ENCODE peak calls at places on chromosomes 4 and X, in five cellular contexts. Z, X, E, H and Q are unnamed samples.

GRCh38 chr4:70705146-70705855 is 16.5 kb upstream of the RUFY3 start:
- DNase-seq in Z (peak), X (peak), E (no peak), H (peak), Q (peak)

GRCh38 chr4:86685401-86685800 is 91.3 kb downstream of the PTPN13 start:
- DNase-seq in Z (no peak), X (no peak), E (no peak), H (no peak), Q (no peak)

GRCh38 chrX:20218809-20219505 is 47.8 kb downstream of the RPS6KA3 start:
- DNase-seq in Z (no peak), X (no peak), E (no peak), H (no peak), Q (no peak)

GRCh38 chrX:130108647-130109428 is 1.5 kb downstream of the ELF4 start:
- DNase-seq in Z (no peak), X (no peak), E (no peak), H (no peak), Q (peak)

GRCh38 chrX:150227321-150227860 is 135.7 kb upstream of the MAMLD1 start:
- DNase-seq in Z (no peak), X (no peak), E (no peak), H (no peak), Q (no peak)

GRCh38 chr4:3419836-3420605 is 21.7 kb upstream of the HGFAC start:
- DNase-seq in Z (peak), X (no peak), E (no peak), H (no peak), Q (no peak)

GRCh38 chr4:17664755-17665154 is 50.3 kb downstream of the MED28 start:
- DNase-seq in Z (no peak), X (no peak), E (no peak), H (no peak), Q (peak)

GRCh38 chrX:102155806-102156179 is at the start of gene BEX5:
- DNase-seq in Z (peak), X (peak), E (no peak), H (peak), Q (peak)

GRCh38 chrX:121642415-121642814 is 595.0 kb downstream of the GLUD2 start:
- DNase-seq in Z (no peak), X (no peak), E (peak), H (no peak), Q (no peak)

GRCh38 chr4:126207892-126208291 is 893.1 kb downstream of the FAT4 start:
- DNase-seq in Z (no peak), X (no peak), E (no peak), H (no peak), Q (no peak)

GRCh38 chr4:128387600-128388351 is 100.2 kb upstream of the PGRMC2 start:
- DNase-seq in Z (no peak), X (no peak), E (no peak), H (no peak), Q (no peak)

GRCh38 chrX:69503835-69504625 is at the start of gene NALF2:
- DNase-seq in Z (peak), X (peak), E (peak), H (peak), Q (peak)

GRCh38 chrX:44105228-44105913 is 132.2 kb upstream of the NDP start:
- DNase-seq in Z (no peak), X (no peak), E (no peak), H (no peak), Q (no peak)

GRCh38 chr4:175090116-175090515 is 172.0 kb downstream of the ADAM29 start:
- DNase-seq in Z (no peak), X (no peak), E (no peak), H (no peak), Q (no peak)

GRCh38 chrX:153776611-153777045 is 4.2 kb upstream of the SRPK3 start:
- DNase-seq in Z (no peak), X (no peak), E (no peak), H (no peak), Q (no peak)

GRCh38 chr4:64200001-64200555 is 209.2 kb downstream of the TECRL start:
- DNase-seq in Z (no peak), X (no peak), E (no peak), H (no peak), Q (no peak)

GRCh38 chrX:68415289-68415688 is 18.0 kb downstream of the OPHN1 start:
- DNase-seq in Z (no peak), X (no peak), E (no peak), H (no peak), Q (no peak)

GRCh38 chr4:128811571-128812359 is 2.3 kb downstream of the JADE1 start:
- DNase-seq in Z (peak), X (peak), E (peak), H (peak), Q (peak)

GRCh38 chrX:8815460-8816065 is 14.4 kb upstream of the FAM9A start:
- DNase-seq in Z (peak), X (peak), E (no peak), H (peak), Q (peak)

GRCh38 chr4:182492456-182492855 is 249.3 kb downstream of the TENM3 start:
- DNase-seq in Z (peak), X (no peak), E (peak), H (no peak), Q (no peak)

GRCh38 chr4:45120163-45120562 is 393.8 kb upstream of the GNPDA2 start:
- DNase-seq in Z (peak), X (no peak), E (no peak), H (no peak), Q (no peak)

GRCh38 chr4:36244257-36245084 is at the start of gene ARAP2:
- DNase-seq in Z (no peak), X (peak), E (no peak), H (peak), Q (peak)

GRCh38 chr4:107519057-107519456 is 201.0 kb downstream of the PAPSS1 start:
- DNase-seq in Z (no peak), X (peak), E (peak), H (no peak), Q (peak)

GRCh38 chr4:159280442-159281172 is 177.7 kb downstream of the RAPGEF2 start:
- DNase-seq in Z (no peak), X (no peak), E (no peak), H (no peak), Q (no peak)

GRCh38 chrX:134764202-134764785 is 106.0 kb upstream of the PLAC1 start:
- DNase-seq in Z (no peak), X (no peak), E (no peak), H (no peak), Q (no peak)

GRCh38 chr4:23324291-23324690 is 565.6 kb downstream of the PPARGC1A start:
- DNase-seq in Z (no peak), X (no peak), E (peak), H (no peak), Q (no peak)

GRCh38 chr4:104716584-104716983 is 221.9 kb upstream of the CXXC4 start:
- DNase-seq in Z (no peak), X (no peak), E (no peak), H (no peak), Q (no peak)

GRCh38 chrX:55778322-55778721 is 60.8 kb downstream of the RRAGB start:
- DNase-seq in Z (no peak), X (no peak), E (no peak), H (no peak), Q (no peak)

GRCh38 chr4:125594203-125594602 is 279.4 kb downstream of the FAT4 start:
- DNase-seq in Z (no peak), X (no peak), E (no peak), H (no peak), Q (no peak)

GRCh38 chrX:48747415-48748026 is 14.0 kb upstream of the GLOD5 start:
- DNase-seq in Z (no peak), X (peak), E (no peak), H (no peak), Q (no peak)

GRCh38 chr4:8293131-8293975 is 23.8 kb downstream of the HTRA3 start:
- DNase-seq in Z (no peak), X (no peak), E (no peak), H (no peak), Q (no peak)

GRCh38 chr4:150131581-150132228 is 53.5 kb downstream of the DCLK2 start:
- DNase-seq in Z (no peak), X (no peak), E (no peak), H (no peak), Q (no peak)

GRCh38 chr4:161256716-161257115 is 907.1 kb downstream of the FSTL5 start:
- DNase-seq in Z (no peak), X (no peak), E (no peak), H (no peak), Q (no peak)

GRCh38 chr4:73573794-73574528 is 46.3 kb downstream of the RASSF6 start:
- DNase-seq in Z (no peak), X (peak), E (no peak), H (peak), Q (peak)

GRCh38 chrX:33134164-33134563 is 77.2 kb downstream of the DMD start:
- DNase-seq in Z (no peak), X (no peak), E (no peak), H (no peak), Q (no peak)

GRCh38 chrX:15202458-15203177 is 67.3 kb downstream of the ASB9 start:
- DNase-seq in Z (no peak), X (no peak), E (peak), H (no peak), Q (peak)